ENCODE peak calls at places on chromosomes 6 and 20, in five cellular contexts. F is GM12878, K is HepG2, P is H1, M is NT2/D1. R is an unnamed sample.

GRCh38 chr20:4069741-4070140 is 54.4 kb upstream of the RNF24 start:
- DNase-seq in F (no peak), K (no peak), P (no peak), M (no peak), R (no peak)

GRCh38 chr20:64228751-64229518 is 26.6 kb upstream of the PCMTD2 start:
- DNase-seq in F (no peak), K (no peak), P (no peak), M (no peak), R (no peak)

GRCh38 chr6:33692760-33693158 is 18.7 kb downstream of the UQCC2 start:
- DNase-seq in F (no peak), K (no peak), P (no peak), M (no peak), R (no peak)

GRCh38 chr20:1533059-1533458 is 24.4 kb downstream of the SIRPD start:
- DNase-seq in F (no peak), K (no peak), P (peak), M (no peak), R (no peak)

GRCh38 chr6:84691978-84692623 is 72.3 kb downstream of the TBX18 start:
- DNase-seq in F (no peak), K (no peak), P (no peak), M (no peak), R (no peak)

GRCh38 chr6:53926505-53926904 is 131.7 kb downstream of the LRRC1 start:
- DNase-seq in F (no peak), K (no peak), P (no peak), M (no peak), R (no peak)

GRCh38 chr6:132070356-132070755 is 119.2 kb upstream of the CCN2 start:
- DNase-seq in F (no peak), K (no peak), P (no peak), M (no peak), R (no peak)

GRCh38 chr6:30748851-30749540 is 4.6 kb upstream of the IER3 start:
- DNase-seq in F (no peak), K (peak), P (no peak), M (no peak), R (no peak)

GRCh38 chr6:64505312-64505711 is 869.7 kb downstream of the PHF3 start:
- DNase-seq in F (no peak), K (peak), P (no peak), M (peak), R (peak)

GRCh38 chr6:33080127-33081089 is 4.6 kb downstream of the HLA-DPB1 start:
- DNase-seq in F (no peak), K (no peak), P (peak), M (peak), R (no peak)

GRCh38 chr6:28648878-28649375 is 123.2 kb downstream of the GPX5 start:
- DNase-seq in F (no peak), K (no peak), P (no peak), M (no peak), R (no peak)

GRCh38 chr20:24559114-24559513 is 89.7 kb downstream of the SYNDIG1 start:
- DNase-seq in F (no peak), K (no peak), P (no peak), M (no peak), R (no peak)

GRCh38 chr20:62752181-62752670 is 43.6 kb downstream of the NTSR1 start:
- DNase-seq in F (no peak), K (no peak), P (no peak), M (no peak), R (no peak)

GRCh38 chr6:3542032-3542640 is 85.3 kb upstream of the SLC22A23 start:
- DNase-seq in F (no peak), K (no peak), P (no peak), M (no peak), R (no peak)

GRCh38 chr6:2414885-2415523 is 169.6 kb upstream of the GMDS start:
- DNase-seq in F (no peak), K (no peak), P (no peak), M (no peak), R (no peak)

GRCh38 chr6:2410982-2411381 is 165.6 kb upstream of the GMDS start:
- DNase-seq in F (no peak), K (no peak), P (no peak), M (no peak), R (no peak)

GRCh38 chr6:2416128-2416712 is 170.8 kb upstream of the GMDS start:
- DNase-seq in F (no peak), K (no peak), P (no peak), M (no peak), R (no peak)

DNA sequence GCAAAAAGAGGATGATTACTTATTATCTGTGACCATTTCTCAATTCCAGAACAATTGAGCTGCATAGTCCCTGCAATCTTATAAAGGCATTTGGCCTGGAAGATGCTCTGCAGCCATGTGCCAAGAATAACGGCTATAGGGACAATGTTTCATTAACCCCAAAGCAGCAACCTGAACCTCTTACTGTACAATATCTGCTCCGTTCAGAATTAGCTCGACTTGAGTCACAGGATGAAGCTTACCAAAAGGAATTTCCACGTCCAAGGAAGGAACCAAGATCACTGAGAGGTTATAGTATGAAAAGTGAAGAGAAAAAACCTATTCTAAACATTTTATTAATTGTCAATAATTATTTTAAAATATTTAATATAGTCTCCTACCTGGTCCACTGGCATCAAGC is 167.3 kb upstream of the GMDS start:
- DNase-seq in F (no peak), K (no peak), P (no peak), M (no peak), R (no peak)
- TF ChIP-seq SUZ12 in F (no peak), K (no peak), P (no peak), M (no peak), R (no peak)

GRCh38 chr20:56554869-56555268 is 21.8 kb downstream of the FAM209B start:
- DNase-seq in F (peak), K (peak), P (no peak), M (peak), R (peak)
- TF ChIP-seq SUZ12 in F (no peak), K (no peak), P (no peak), M (no peak), R (no peak)

GRCh38 chr6:168368971-168369370 is 49.4 kb upstream of the DACT2 start:
- DNase-seq in F (no peak), K (no peak), P (no peak), M (no peak), R (no peak)

GRCh38 chr6:168366473-168366872 is 46.9 kb upstream of the DACT2 start:
- DNase-seq in F (no peak), K (no peak), P (no peak), M (no peak), R (no peak)

GRCh38 chr6:168368063-168368835 is 48.7 kb upstream of the DACT2 start:
- DNase-seq in F (no peak), K (no peak), P (no peak), M (no peak), R (no peak)

GRCh38 chr6:168365422-168366165 is 46.0 kb upstream of the DACT2 start:
- DNase-seq in F (no peak), K (no peak), P (no peak), M (no peak), R (no peak)

DNA sequence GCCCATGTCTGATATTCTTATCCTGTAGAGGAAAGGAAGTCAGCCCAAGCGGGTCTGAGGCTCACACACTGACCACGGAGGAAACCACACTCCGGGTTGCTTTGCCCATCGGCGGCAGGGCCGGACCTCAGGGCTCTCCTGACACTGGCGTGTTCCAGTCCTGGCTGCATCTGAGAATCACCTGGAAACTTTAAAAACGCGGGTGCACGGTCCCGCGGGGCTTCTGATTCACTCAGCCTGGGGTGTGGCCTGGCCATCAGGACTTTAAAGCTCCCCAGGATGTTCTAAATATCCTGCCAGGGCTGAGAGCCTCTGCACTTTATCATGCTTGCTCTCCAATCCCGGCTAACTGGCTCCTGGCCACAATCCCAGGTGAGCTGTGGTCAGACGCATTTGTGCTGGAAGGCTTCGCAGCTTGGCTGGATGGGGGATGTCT is 47.7 kb upstream of the DACT2 start:
- DNase-seq in F (no peak), K (no peak), P (no peak), M (no peak), R (no peak)
- TF ChIP-seq SUZ12 in F (no peak), K (no peak), P (no peak), M (no peak), R (no peak)

DNA sequence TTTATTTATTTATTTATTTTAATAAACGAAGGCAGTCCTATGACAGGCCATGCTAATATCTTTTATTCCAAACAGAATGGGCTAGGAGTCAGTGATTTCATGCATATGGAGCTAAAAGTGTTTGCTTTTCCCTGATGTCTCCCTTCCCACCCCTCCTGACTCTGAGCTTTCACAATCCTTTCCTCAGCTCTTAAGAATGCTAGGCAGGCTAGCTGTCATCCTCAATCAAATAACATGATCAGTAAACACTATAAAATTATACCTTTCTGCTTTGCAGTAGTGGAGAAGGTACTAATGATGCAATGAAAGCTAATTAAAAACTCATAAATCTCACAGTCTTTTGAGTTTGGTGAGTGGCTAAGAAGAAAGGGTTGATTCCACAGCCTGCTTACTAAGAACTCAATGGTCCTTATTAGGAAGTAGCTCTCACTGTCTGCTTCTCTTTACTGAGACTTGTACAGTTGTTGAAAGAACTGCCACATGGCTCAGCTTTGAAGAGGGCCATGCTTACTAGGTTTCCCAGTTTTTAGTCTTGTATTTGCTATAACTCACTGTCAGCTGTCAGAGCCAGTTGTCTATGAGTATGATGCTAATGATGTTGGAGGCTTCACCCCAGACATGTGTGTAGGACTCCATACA is 250.9 kb upstream of the JAG1 start:
- DNase-seq in F (no peak), K (no peak), P (no peak), M (no peak), R (no peak)
- TF ChIP-seq SUZ12 in F (no peak), K (no peak), P (no peak), M (no peak), R (no peak)